ENCODE peak calls at places on chromosomes 4 and X, in nine cellular contexts. L is stimulated activated CD4-positive, alpha-beta T cell treated with anti-CD3 and anti-CD28 coated beads, Interleukin-15, amount 100 ng/mL, for 1 hour; P is mesothelial cell of epicardium; J is GM23338; N is caudate nucleus; R is GM12865; M is astrocyte of the spinal cord; Z is GM10248; V is progenitor cell of endocrine pancreas. G is an unnamed sample.

GRCh38 chr4:159837071-159837470 is 734.2 kb downstream of the RAPGEF2 start:
- DNase-seq in L (no peak), M (no peak), Z (no peak), N (no peak), P (no peak), R (no peak), V (no peak), J (no peak), G (no peak)

GRCh38 chr4:123299212-123299651 is 97.4 kb upstream of the SPRY1 start:
- DNase-seq in R (no peak), L (no peak), Z (no peak), M (peak), V (no peak), N (no peak), P (no peak), J (no peak), G (peak)

GRCh38 chr4:77074961-77075855 is 581 bp downstream of the CCNI start:
- DNase-seq in V (peak), L (peak), Z (peak), R (peak), M (peak), J (peak), N (peak), P (peak), G (peak)

GRCh38 chrX:134743121-134743520 is 84.8 kb upstream of the PLAC1 start:
- DNase-seq in L (no peak), J (no peak), R (no peak), Z (no peak), P (no peak), M (peak), N (no peak), V (no peak), G (peak)

GRCh38 chrX:68415289-68415688 is 18.0 kb downstream of the OPHN1 start:
- DNase-seq in V (no peak), N (no peak), R (no peak), J (no peak), M (peak), P (no peak), L (no peak), Z (no peak), G (peak)

GRCh38 chr4:72430050-72430449 is 139.0 kb downstream of the ADAMTS3 start:
- DNase-seq in J (no peak), V (no peak), N (no peak), P (no peak), M (peak), R (no peak), L (no peak), Z (no peak), G (peak)

GRCh38 chrX:155028192-155028591 is 1.5 kb downstream of the FUNDC2 start:
- DNase-seq in N (no peak), J (no peak), R (peak), L (no peak), M (no peak), P (no peak), V (no peak), Z (no peak), G (no peak)

GRCh38 chr4:1693131-1693896 is 9.2 kb upstream of the FAM53A start:
- DNase-seq in J (peak), R (peak), L (peak), N (no peak), Z (peak), P (peak), M (peak), V (peak), G (peak)

GRCh38 chr4:18932940-18933339 is 911.4 kb upstream of the LCORL start:
- DNase-seq in M (no peak), N (no peak), L (no peak), P (no peak), Z (no peak), J (no peak), V (no peak), R (no peak), G (no peak)

GRCh38 chr4:39255266-39255665 is 72.9 kb downstream of the WDR19 start:
- DNase-seq in N (no peak), Z (no peak), M (peak), J (peak), R (no peak), V (no peak), P (no peak), L (no peak), G (peak)

GRCh38 chrX:26922278-26922677 is 540.9 kb downstream of the PPP4R3C start:
- DNase-seq in Z (no peak), N (no peak), P (no peak), R (no peak), L (no peak), M (peak), V (no peak), J (no peak), G (peak)

GRCh38 chrX:56462389-56462788 is 101.0 kb upstream of the UBQLN2 start:
- DNase-seq in R (peak), J (no peak), M (no peak), P (no peak), V (no peak), Z (no peak), L (no peak), N (no peak), G (peak)

GRCh38 chr4:56215901-56216300 is 171.4 kb downstream of the AASDH start:
- DNase-seq in V (no peak), L (no peak), J (peak), N (no peak), M (peak), R (no peak), Z (no peak), P (no peak), G (peak)

GRCh38 chr4:7281316-7282093 is 89.2 kb downstream of the SORCS2 start:
- DNase-seq in M (no peak), R (no peak), J (no peak), L (no peak), V (no peak), Z (no peak), N (no peak), P (no peak), G (no peak)

GRCh38 chrX:76279007-76279406 is 106.1 kb downstream of the PBDC1 start:
- DNase-seq in N (no peak), J (peak), R (peak), M (peak), Z (peak), V (no peak), L (peak), P (no peak), G (peak)

GRCh38 chr4:105709081-105709450 is 482 bp downstream of the GSTCD start:
- DNase-seq in Z (no peak), P (no peak), J (peak), M (peak), L (no peak), R (peak), V (no peak), N (no peak), G (peak)

GRCh38 chr4:4333265-4333706 is 43.2 kb downstream of the ZBTB49 start:
- DNase-seq in M (peak), N (no peak), Z (no peak), P (no peak), R (no peak), L (no peak), V (no peak), J (no peak), G (peak)

GRCh38 chr4:171594293-171594692 is 218.9 kb upstream of the GALNTL6 start:
- DNase-seq in M (no peak), P (no peak), N (no peak), V (no peak), J (peak), R (no peak), L (no peak), Z (no peak), G (no peak)

GRCh38 chrX:36844857-36845256 is 163.3 kb upstream of the FAM47C start:
- DNase-seq in M (no peak), Z (no peak), R (no peak), N (no peak), L (no peak), P (no peak), V (no peak), J (no peak), G (no peak)

GRCh38 chr4:54587516-54587915 is 70.2 kb upstream of the KIT start:
- DNase-seq in Z (no peak), M (no peak), J (no peak), V (no peak), L (no peak), P (no peak), N (no peak), R (no peak), G (no peak)

GRCh38 chr4:151540728-151541437 is 131.9 kb downstream of the FHIP1A start:
- DNase-seq in N (no peak), M (peak), V (no peak), R (no peak), L (no peak), P (no peak), Z (no peak), J (no peak), G (peak)

GRCh38 chr4:121656269-121656641 is 40.5 kb downstream of the ANXA5 start:
- DNase-seq in M (peak), L (no peak), Z (peak), P (no peak), N (no peak), J (peak), V (no peak), R (peak), G (peak)

GRCh38 chr4:13765535-13765934 is 138.0 kb upstream of the BOD1L1 start:
- DNase-seq in Z (no peak), L (no peak), R (no peak), V (no peak), M (peak), P (no peak), J (no peak), N (no peak), G (no peak)

GRCh38 chr4:24244663-24245519 is 339.5 kb downstream of the DHX15 start:
- DNase-seq in L (no peak), V (no peak), M (peak), P (no peak), R (no peak), Z (no peak), J (peak), N (no peak), G (no peak)

GRCh38 chrX:40845331-40845911 is 110.1 kb upstream of the MED14 start:
- DNase-seq in J (peak), N (no peak), P (no peak), Z (no peak), R (no peak), M (peak), L (no peak), V (no peak), G (peak)

GRCh38 chrX:29487214-29487613 is 728.1 kb upstream of the MAGEB2 start:
- DNase-seq in P (no peak), R (no peak), M (no peak), J (no peak), N (no peak), L (no peak), V (no peak), Z (no peak), G (no peak)

GRCh38 chr4:115272585-115272984 is 159.2 kb upstream of the NDST4 start:
- DNase-seq in N (no peak), Z (no peak), J (no peak), P (no peak), M (no peak), R (no peak), L (no peak), V (no peak), G (no peak)

GRCh38 chr4:71663780-71664179 is 120.1 kb downstream of the GC start:
- DNase-seq in P (no peak), L (no peak), N (no peak), V (no peak), J (no peak), Z (no peak), R (peak), M (no peak), G (no peak)

GRCh38 chrX:65195621-65196020 is 219.4 kb upstream of the ZC4H2 start:
- DNase-seq in J (no peak), P (no peak), V (no peak), L (no peak), N (no peak), Z (no peak), R (no peak), M (no peak), G (no peak)

GRCh38 chr4:169723207-169723606 is 34.5 kb downstream of the HPF1 start:
- DNase-seq in N (no peak), L (no peak), J (peak), Z (no peak), R (no peak), V (no peak), P (no peak), M (no peak), G (peak)

GRCh38 chr4:55395529-55396304 is at the start of gene TMEM165:
- DNase-seq in V (peak), Z (peak), R (peak), N (peak), J (peak), M (peak), P (peak), L (peak), G (peak)

GRCh38 chr4:170476351-170476750 is 386.6 kb upstream of the AADAT start:
- DNase-seq in L (no peak), N (no peak), J (no peak), R (no peak), M (no peak), V (no peak), P (no peak), Z (no peak), G (peak)

G was measured in choroid plexus epithelial cell.